ENCODE peak calls at places on chromosomes 13 and 19, in eight cellular contexts. B is Panc1, N is heart right ventricle, K is fibroblast of mammary gland, Q is AG04449, D is kidney, U is A549, X is tibial artery. T is an unnamed sample.

GRCh38 chr19:29139227-29139626 is 73.7 kb downstream of the UQCRFS1 start:
- DNase-seq in B (no peak), K (no peak), X (no peak), U (no peak), Q (no peak), N (no peak), D (no peak), T (no peak)

GRCh38 chr19:35442091-35442490 is 6.0 kb upstream of the FFAR2 start:
- DNase-seq in B (no peak), U (no peak), Q (no peak), X (no peak), N (no peak), K (no peak), D (no peak), T (no peak)

GRCh38 chr19:29620931-29621351 is 14.9 kb downstream of the POP4 start:
- DNase-seq in X (no peak), N (no peak), U (no peak), K (no peak), D (peak), Q (no peak), B (no peak), T (no peak)

GRCh38 chr19:7542556-7543348 is 7.2 kb downstream of the PNPLA6 start:
- DNase-seq in N (no peak), X (no peak), B (no peak), K (no peak), Q (no peak), D (no peak), U (no peak), T (no peak)

GRCh38 chr19:40717880-40718773 is 1.2 kb downstream of the ITPKC start:
- DNase-seq in B (no peak), K (peak), D (peak), X (peak), U (peak), N (no peak), Q (no peak), T (no peak)

GRCh38 chr19:10408511-10409291 is 5.4 kb upstream of the CDC37 start:
- DNase-seq in D (no peak), N (no peak), X (no peak), U (no peak), Q (no peak), K (no peak), B (no peak), T (no peak)

GRCh38 chr19:14979498-14980255 is at the start of gene SLC1A6:
- DNase-seq in K (no peak), U (no peak), B (no peak), X (no peak), D (no peak), N (no peak), Q (no peak), T (no peak)

GRCh38 chr19:41427647-41428480 is 690 bp upstream of the B3GNT8 start:
- DNase-seq in X (no peak), U (no peak), N (no peak), B (no peak), Q (no peak), D (peak), K (no peak), T (no peak)

GRCh38 chr13:105334211-105334610 is 1201.3 kb downstream of the EFNB2 start:
- DNase-seq in N (no peak), B (no peak), U (no peak), X (no peak), Q (peak), K (no peak), D (no peak), T (peak)

GRCh38 chr19:47719047-47719885 is 6.0 kb downstream of the EHD2 start:
- DNase-seq in U (peak), K (peak), D (peak), Q (peak), N (peak), X (peak), B (no peak), T (peak)

GRCh38 chr13:92972751-92973150 is 253.9 kb upstream of the GPC6 start:
- DNase-seq in Q (no peak), D (no peak), X (no peak), U (no peak), B (no peak), N (no peak), K (no peak), T (no peak)

GRCh38 chr13:21326155-21327030 is 132.7 kb downstream of the ZDHHC20 start:
- DNase-seq in X (no peak), B (no peak), K (peak), N (no peak), U (no peak), Q (no peak), D (no peak), T (peak)

GRCh38 chr13:111425326-111425725 is 104.9 kb downstream of the TEX29 start:
- DNase-seq in U (no peak), B (no peak), X (no peak), N (no peak), D (no peak), Q (no peak), K (no peak), T (no peak)

GRCh38 chr19:45863840-45864628 is at the start of gene FOXA3:
- DNase-seq in D (peak), U (peak), N (no peak), X (no peak), B (no peak), Q (no peak), K (peak), T (no peak)

GRCh38 chr13:95624020-95624419 is 20.5 kb downstream of the DZIP1 start:
- DNase-seq in N (no peak), D (no peak), U (peak), Q (no peak), X (no peak), B (peak), K (peak), T (no peak)

GRCh38 chr19:38417544-38418506 is 8.2 kb downstream of the RASGRP4 start:
- DNase-seq in Q (no peak), D (peak), U (peak), B (no peak), X (no peak), N (peak), K (no peak), T (no peak)

GRCh38 chr19:50563597-50563996 is 4.6 kb downstream of the LRRC4B start:
- DNase-seq in N (no peak), X (no peak), U (no peak), K (no peak), B (no peak), D (no peak), Q (no peak), T (no peak)

GRCh38 chr13:23731709-23732108 is 157.5 kb downstream of the MIPEP start:
- DNase-seq in D (no peak), K (peak), B (no peak), U (no peak), N (no peak), Q (no peak), X (no peak), T (no peak)

GRCh38 chr13:93345642-93346220 is 119.1 kb downstream of the GPC6 start:
- DNase-seq in D (no peak), N (no peak), X (no peak), Q (peak), K (no peak), B (no peak), U (no peak), T (no peak)

GRCh38 chr13:32323912-32324311 is 8.6 kb downstream of the BRCA2 start:
- DNase-seq in X (no peak), N (no peak), D (no peak), K (peak), B (no peak), U (no peak), Q (no peak), T (peak)

GRCh38 chr13:31846984-31847752 is 107.8 kb downstream of the RXFP2 start:
- DNase-seq in Q (no peak), N (peak), K (peak), U (no peak), D (no peak), X (no peak), B (no peak), T (no peak)

DNA sequence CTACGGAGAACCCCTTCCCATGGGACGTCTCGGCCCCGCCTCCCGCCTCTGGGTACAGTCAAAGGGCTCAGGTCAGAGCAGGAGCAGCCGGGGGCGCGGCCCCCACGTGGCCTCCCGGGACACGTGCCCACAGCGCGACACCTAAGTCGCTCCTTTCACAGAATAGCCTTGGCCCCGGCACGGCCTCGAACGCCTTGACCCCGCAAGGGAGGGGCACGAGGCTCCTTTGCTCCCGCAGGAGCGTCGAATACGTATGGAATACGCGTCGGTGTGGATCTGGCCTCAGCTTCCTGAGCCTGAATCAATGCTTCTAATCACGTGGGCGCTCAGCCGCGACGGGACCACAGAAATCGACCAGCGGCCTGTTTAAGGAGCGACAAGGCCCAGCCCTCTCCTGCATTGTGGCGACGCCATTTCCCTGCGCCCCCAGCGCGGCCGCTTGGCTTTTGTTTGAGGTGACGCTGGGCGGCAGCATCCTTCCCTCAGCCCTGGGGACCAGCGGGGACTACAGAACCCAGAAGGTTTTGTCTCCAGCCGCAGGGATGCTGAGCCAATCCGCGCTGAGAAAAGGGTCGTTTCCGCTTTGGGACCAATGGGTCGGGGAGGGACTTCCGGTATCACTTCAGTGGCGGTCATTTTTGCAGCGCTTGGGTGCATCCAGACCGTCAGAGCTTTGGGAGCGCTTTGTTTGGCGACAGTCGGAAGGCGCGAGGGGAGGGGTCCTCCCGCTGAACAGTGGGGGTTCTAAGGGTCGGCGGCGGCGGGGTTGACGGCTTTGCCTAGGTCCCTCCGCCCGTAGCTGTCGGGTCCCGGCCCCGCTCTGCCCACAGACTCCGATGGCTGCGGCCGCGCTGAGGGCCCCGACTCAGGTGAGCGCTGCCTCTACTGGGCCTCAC is at the start of gene ZIK1:
- DNase-seq in U (no peak), D (peak), K (peak), Q (peak), N (peak), B (no peak), X (peak), T (peak)
- TF ChIP-seq CTCF in U (no peak), D (no peak), K (no peak), Q (no peak), N (no peak), B (no peak), X (no peak), T (no peak)

GRCh38 chr19:44059229-44059628 is 7.4 kb downstream of the ZNF223 start:
- DNase-seq in U (no peak), Q (no peak), D (no peak), B (no peak), N (no peak), X (no peak), K (no peak), T (no peak)

GRCh38 chr19:44061038-44061437 is 9.2 kb downstream of the ZNF223 start:
- DNase-seq in N (no peak), X (no peak), K (no peak), Q (no peak), U (no peak), B (no peak), D (no peak), T (no peak)

GRCh38 chr19:44051654-44052402 is at the start of gene ZNF223:
- DNase-seq in D (peak), U (peak), K (peak), Q (peak), X (peak), B (peak), N (peak), T (peak)

GRCh38 chr19:44050740-44051653 is 839 bp upstream of the ZNF223 start:
- DNase-seq in X (no peak), U (no peak), N (no peak), D (no peak), B (no peak), Q (no peak), K (no peak), T (no peak)

DNA sequence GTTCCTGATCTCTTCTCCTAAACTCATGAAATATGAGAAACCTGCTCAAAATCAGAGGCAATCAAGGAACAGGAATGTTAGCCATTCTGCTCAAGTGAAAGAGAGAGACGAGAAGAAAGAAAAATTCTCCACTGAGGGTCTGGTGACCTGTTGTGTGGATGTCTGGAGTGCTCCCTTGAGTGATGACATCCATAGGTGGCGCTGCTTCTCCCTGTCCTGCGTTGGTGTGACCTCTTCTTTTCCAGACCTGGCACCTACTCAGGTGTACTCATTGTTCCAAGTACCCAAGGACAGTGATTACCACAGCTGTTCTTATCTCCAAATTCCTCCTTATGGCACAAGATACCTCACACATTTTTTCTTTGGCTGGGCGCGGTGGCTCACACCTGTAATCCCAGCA is 4.0 kb downstream of the ZNF223 start:
- DNase-seq in U (no peak), N (no peak), D (no peak), K (no peak), Q (no peak), X (no peak), B (no peak), T (no peak)
- H3K4me3 ChIP-seq in U (no peak), N (no peak), D (no peak), K (no peak), Q (no peak), X (no peak), B (no peak), T (no peak)

GRCh38 chr13:106385669-106386068 is 149.8 kb downstream of the EFNB2 start:
- DNase-seq in X (no peak), U (no peak), Q (no peak), K (peak), N (no peak), B (no peak), D (no peak), T (no peak)

GRCh38 chr13:106381083-106381482 is 154.4 kb downstream of the EFNB2 start:
- DNase-seq in U (no peak), K (no peak), N (no peak), X (no peak), D (no peak), B (no peak), Q (no peak), T (no peak)

GRCh38 chr13:106383791-106384190 is 151.7 kb downstream of the EFNB2 start:
- DNase-seq in K (no peak), D (no peak), N (no peak), B (no peak), Q (no peak), U (no peak), X (no peak), T (no peak)

GRCh38 chr13:106384516-106384915 is 150.9 kb downstream of the EFNB2 start:
- DNase-seq in B (no peak), Q (no peak), K (no peak), D (no peak), X (no peak), N (no peak), U (no peak), T (no peak)

DNA sequence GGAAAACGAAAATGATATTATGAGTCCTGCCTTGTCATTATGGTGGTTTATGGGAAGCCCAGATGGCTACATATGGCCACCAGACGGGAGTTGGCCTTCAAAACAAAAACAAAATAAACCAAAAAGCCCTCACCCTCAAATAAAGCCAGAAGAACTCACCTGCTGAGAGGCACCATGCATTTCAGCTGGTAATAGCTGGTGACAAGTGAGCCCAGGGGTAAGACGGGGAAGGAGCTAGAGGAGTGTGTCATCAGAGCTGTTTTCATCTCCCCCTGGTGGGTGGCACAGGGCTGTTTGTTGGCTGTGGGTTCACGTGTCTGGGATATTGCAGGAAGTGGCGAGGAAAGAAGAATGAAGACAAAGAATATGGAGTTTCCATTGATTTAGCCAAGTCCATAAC is 152.9 kb downstream of the EFNB2 start:
- DNase-seq in K (no peak), B (no peak), Q (no peak), U (no peak), D (no peak), X (no peak), N (no peak), T (no peak)
- TF ChIP-seq CTCF in K (no peak), B (no peak), Q (no peak), U (no peak), D (no peak), X (no peak), N (no peak), T (no peak)

DNA sequence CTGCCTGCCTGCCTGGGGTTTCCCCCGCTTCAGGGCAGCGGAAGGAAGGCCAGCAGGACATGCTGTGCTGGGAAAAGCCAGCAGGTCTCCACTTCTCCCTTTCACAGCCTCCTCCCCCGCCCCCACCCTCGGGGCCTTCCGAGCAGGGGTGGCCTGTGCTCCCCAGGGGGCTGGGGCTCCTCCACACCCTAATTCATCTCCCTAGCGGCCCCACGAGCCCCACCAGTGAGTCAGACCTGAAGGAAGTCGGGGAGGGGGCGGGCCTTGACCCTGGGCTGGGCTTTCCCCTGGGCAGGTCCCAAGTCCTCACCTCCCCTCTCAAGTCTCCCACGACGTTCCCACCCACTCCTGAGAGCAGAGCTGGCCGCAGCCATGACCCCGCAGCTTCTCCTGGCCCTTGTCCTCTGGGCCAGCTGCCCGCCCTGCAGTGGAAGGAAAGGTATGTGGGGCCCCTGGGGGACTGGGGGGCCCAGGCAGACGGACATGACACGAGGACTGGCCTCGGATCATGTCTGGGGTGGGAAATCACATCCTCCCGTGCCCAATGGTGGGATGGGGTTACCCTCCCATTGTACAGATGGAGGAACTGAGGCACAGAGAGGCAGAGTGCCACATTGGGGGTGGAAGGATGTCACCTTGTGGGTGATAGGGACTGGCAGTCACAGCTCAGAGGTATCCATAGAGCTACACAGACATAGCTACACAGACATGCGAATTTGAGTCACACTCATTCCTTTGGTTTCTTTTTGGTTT is at the start of gene EBI3:
- DNase-seq in D (no peak), Q (peak), K (peak), B (no peak), N (no peak), X (no peak), U (no peak), T (no peak)
- H3K4me3 ChIP-seq in D (no peak), Q (no peak), K (no peak), B (peak), N (no peak), X (no peak), U (no peak), T (no peak)

GRCh38 chr13:36986462-36987240 is 12.5 kb downstream of the ALG5 start:
- DNase-seq in U (no peak), K (peak), N (no peak), X (no peak), D (no peak), B (no peak), Q (no peak), T (no peak)

GRCh38 chr13:36979361-36980040 is 19.6 kb downstream of the ALG5 start:
- DNase-seq in Q (no peak), B (no peak), K (peak), U (no peak), D (no peak), X (no peak), N (no peak), T (no peak)

GRCh38 chr13:36981156-36981743 is 17.9 kb downstream of the ALG5 start:
- DNase-seq in Q (no peak), N (no peak), B (no peak), X (no peak), K (peak), D (no peak), U (no peak), T (peak)
- TF ChIP-seq CTCF in Q (peak), N (peak), B (peak), X (peak), K (peak), D (peak), U (peak), T (no peak)

GRCh38 chr13:50085063-50085462 is 69.8 kb downstream of the KCNRG start:
- DNase-seq in K (peak), N (no peak), U (no peak), X (no peak), B (no peak), D (no peak), Q (no peak), T (no peak)
- H3K4me3 ChIP-seq in K (peak), N (peak), U (no peak), X (no peak), B (peak), D (peak), Q (peak), T (peak)

GRCh38 chr13:70623260-70623659 is 515.0 kb upstream of the KLHL1 start:
- DNase-seq in D (no peak), N (no peak), Q (no peak), B (no peak), U (no peak), X (no peak), K (peak), T (no peak)
- TF ChIP-seq CTCF in D (peak), N (peak), Q (no peak), B (peak), U (peak), X (peak), K (peak), T (no peak)

GRCh38 chr19:925912-926594 is at the start of gene ARID3A:
- DNase-seq in D (peak), Q (no peak), U (peak), B (no peak), N (no peak), X (peak), K (no peak), T (no peak)

GRCh38 chr19:927044-927706 is 1.3 kb downstream of the ARID3A start:
- DNase-seq in K (peak), N (no peak), B (no peak), Q (no peak), X (peak), U (no peak), D (peak), T (no peak)

GRCh38 chr19:926595-927043 is 784 bp downstream of the ARID3A start:
- DNase-seq in X (no peak), K (peak), N (peak), D (peak), B (no peak), U (no peak), Q (no peak), T (no peak)

GRCh38 chr19:928471-929259 is 2.8 kb downstream of the ARID3A start:
- DNase-seq in B (no peak), D (peak), Q (no peak), U (no peak), X (no peak), N (no peak), K (no peak), T (no peak)

GRCh38 chr19:927707-928401 is 2.0 kb downstream of the ARID3A start:
- DNase-seq in D (peak), U (no peak), X (no peak), Q (no peak), N (no peak), B (no peak), K (no peak), T (no peak)
- H3K4me3 ChIP-seq in D (no peak), U (peak), X (peak), Q (peak), N (peak), B (peak), K (peak), T (peak)

GRCh38 chr13:85828094-85828684 is 29.0 kb upstream of the SLITRK6 start:
- DNase-seq in K (peak), X (no peak), N (no peak), Q (no peak), U (peak), B (no peak), D (no peak), T (peak)
- TF ChIP-seq CTCF in K (peak), X (no peak), N (peak), Q (peak), U (peak), B (peak), D (peak), T (peak)

T was measured in astrocyte of the cerebellum.